ENCODE peak calls at places on chromosomes 6 and 20, in eight cellular contexts. E is T follicular helper cell; J is activated T-cell treated with anti-CD3 and anti-CD28 coated beads, Interleukin-2, amount 50 U/mL, for 72 hours; K is CD8-positive, alpha-beta memory T cell; N is stimulated activated CD4-positive, alpha-beta T cell treated with anti-CD3 and anti-CD28 coated beads, Interleukin-4, amount 100 ng/mL, for 1 hour; I is midbrain; L is NCI-H1092 treated with DMSO at 0.1 percent for 48 hours; Q is effector memory CD8-positive, alpha-beta T cell. R is an unnamed sample.

GRCh38 chr6:28215425-28215824 is 9.7 kb upstream of the ZSCAN9 start:
- DNase-seq in K (no peak), J (no peak), L (no peak), Q (no peak), E (no peak), N (no peak), I (no peak), R (no peak)

GRCh38 chr20:57503035-57503658 is 21.8 kb downstream of the CTCFL start:
- DNase-seq in Q (no peak), L (no peak), K (no peak), N (no peak), I (peak), J (no peak), E (no peak), R (peak)

GRCh38 chr6:166825553-166826145 is 130.7 kb downstream of the RNASET2 start:
- DNase-seq in J (no peak), Q (no peak), I (no peak), K (no peak), N (no peak), L (no peak), E (no peak), R (no peak)

GRCh38 chr6:161922631-161923119 is 648.8 kb upstream of the AGPAT4 start:
- DNase-seq in Q (no peak), I (peak), L (peak), E (no peak), N (no peak), J (peak), K (no peak), R (peak)

GRCh38 chr6:157037165-157037564 is 260.0 kb downstream of the ARID1B start:
- DNase-seq in E (no peak), Q (no peak), K (no peak), I (no peak), N (no peak), J (no peak), L (no peak), R (no peak)

GRCh38 chr6:137056121-137056880 is 11.5 kb upstream of the IL20RA start:
- DNase-seq in I (no peak), K (no peak), J (no peak), L (no peak), E (no peak), N (no peak), Q (no peak), R (no peak)

GRCh38 chr20:6882911-6883310 is 115.4 kb downstream of the BMP2 start:
- DNase-seq in E (no peak), I (no peak), J (no peak), K (no peak), N (no peak), Q (no peak), L (no peak), R (no peak)

GRCh38 chr6:160276126-160276525 is 17.5 kb upstream of the SLC22A2 start:
- DNase-seq in L (no peak), K (no peak), Q (no peak), N (no peak), I (no peak), J (no peak), E (no peak), R (no peak)

GRCh38 chr6:17842014-17842776 is 135.5 kb upstream of the NUP153 start:
- DNase-seq in I (no peak), E (no peak), N (no peak), J (no peak), L (no peak), K (no peak), Q (no peak), R (no peak)

GRCh38 chr6:79949235-79949634 is 1.9 kb upstream of the ELOVL4 start:
- DNase-seq in Q (peak), N (peak), J (peak), I (peak), K (peak), L (no peak), E (peak), R (peak)

GRCh38 chr20:46139908-46140482 is 21.9 kb downstream of the CD40 start:
- DNase-seq in N (no peak), I (no peak), Q (no peak), J (no peak), L (peak), E (no peak), K (no peak), R (no peak)

GRCh38 chr6:117829594-117830319 is 77.3 kb upstream of the SLC35F1 start:
- DNase-seq in E (no peak), I (no peak), Q (no peak), L (no peak), K (no peak), J (no peak), N (no peak), R (no peak)

GRCh38 chr20:47925603-47926002 is 140.3 kb upstream of the SULF2 start:
- DNase-seq in L (no peak), I (no peak), E (no peak), N (no peak), Q (no peak), K (no peak), J (no peak), R (no peak)

GRCh38 chr6:89299451-89299850 is 15.6 kb downstream of the GABRR2 start:
- DNase-seq in E (no peak), N (no peak), Q (no peak), K (no peak), J (no peak), L (no peak), I (no peak), R (no peak)

GRCh38 chr6:133463789-133464188 is 222.6 kb downstream of the EYA4 start:
- DNase-seq in Q (no peak), I (no peak), L (no peak), N (no peak), E (no peak), K (no peak), J (no peak), R (no peak)

GRCh38 chr6:47009583-47009982 is 32.5 kb downstream of the ADGRF1 start:
- DNase-seq in E (no peak), L (no peak), I (no peak), K (no peak), N (no peak), J (no peak), Q (no peak), R (peak)

GRCh38 chr20:21607971-21608735 is 94.3 kb upstream of the NKX2-2 start:
- DNase-seq in Q (no peak), L (peak), K (no peak), E (no peak), N (no peak), I (peak), J (no peak), R (peak)

GRCh38 chr20:37622728-37623127 is 71.1 kb upstream of the CTNNBL1 start:
- DNase-seq in K (no peak), L (no peak), N (no peak), E (no peak), J (no peak), Q (no peak), I (no peak), R (no peak)

GRCh38 chr20:49515588-49515987 is 33.1 kb upstream of the KCNB1 start:
- DNase-seq in Q (no peak), I (no peak), E (no peak), K (no peak), N (no peak), J (no peak), L (peak), R (no peak)

GRCh38 chr6:31132806-31133205 is 6.1 kb downstream of the PSORS1C2 start:
- DNase-seq in E (no peak), N (no peak), I (no peak), Q (no peak), K (no peak), L (no peak), J (no peak), R (no peak)

GRCh38 chr20:32681175-32682084 is 7.7 kb upstream of the C20orf203 start:
- DNase-seq in K (no peak), J (peak), Q (no peak), I (no peak), E (no peak), N (no peak), L (peak), R (no peak)

GRCh38 chr20:46797201-46797600 is 87.8 kb downstream of the SLC2A10 start:
- DNase-seq in E (no peak), N (no peak), L (no peak), I (no peak), K (no peak), J (no peak), Q (no peak), R (no peak)

GRCh38 chr6:95091823-95092436 is 485.4 kb upstream of the MANEA start:
- DNase-seq in Q (no peak), L (peak), K (no peak), N (no peak), J (no peak), E (no peak), I (peak), R (peak)

GRCh38 chr20:10557685-10558084 is 116.1 kb downstream of the JAG1 start:
- DNase-seq in K (no peak), Q (no peak), L (no peak), N (no peak), I (no peak), J (no peak), E (no peak), R (no peak)

GRCh38 chr6:53611342-53611741 is 54.2 kb downstream of the KLHL31 start:
- DNase-seq in J (no peak), Q (no peak), K (no peak), L (no peak), I (no peak), N (no peak), E (no peak), R (no peak)

GRCh38 chr20:57882451-57883161 is 172.8 kb upstream of the PMEPA1 start:
- DNase-seq in Q (no peak), K (no peak), I (no peak), J (no peak), L (no peak), E (no peak), N (no peak), R (no peak)